ENCODE peak calls at places on chromosomes 4 and X, in four cellular contexts. One of them, this sample, is unnamed.

GRCh38 chrX:40806511-40807220 is 71.3 kb upstream of the MED14 start:
- DNase-seq in H1: no peak
- DNase-seq in IMR-90: no peak
- DNase-seq in endothelial cell of umbilical vein: no peak
- DNase-seq in this sample: no peak

GRCh38 chr4:141134586-141134985 is 1.3 kb upstream of the RNF150 start:
- DNase-seq in H1: no peak
- DNase-seq in endothelial cell of umbilical vein: no peak
- DNase-seq in IMR-90: no peak
- DNase-seq in this sample: no peak

GRCh38 chr4:184267206-184267608 is 49.5 kb upstream of the ENPP6 start:
- DNase-seq in endothelial cell of umbilical vein: no peak
- DNase-seq in H1: no peak
- DNase-seq in IMR-90: no peak
- DNase-seq in this sample: no peak

GRCh38 chr4:93617596-93617995 is 211.0 kb upstream of the ATOH1 start:
- DNase-seq in IMR-90: no peak
- DNase-seq in endothelial cell of umbilical vein: no peak
- DNase-seq in H1: no peak
- DNase-seq in this sample: no peak

GRCh38 chrX:3711331-3711917 is 2.0 kb downstream of the PRKX start:
- DNase-seq in IMR-90: no peak
- DNase-seq in endothelial cell of umbilical vein: no peak
- DNase-seq in H1: no peak
- DNase-seq in this sample: peak

GRCh38 chr4:87019898-87020297 is 85.1 kb downstream of the AFF1 start:
- DNase-seq in endothelial cell of umbilical vein: no peak
- DNase-seq in H1: no peak
- DNase-seq in IMR-90: no peak
- DNase-seq in this sample: no peak

GRCh38 chr4:12486995-12487394 is 997.1 kb downstream of the RAB28 start:
- DNase-seq in IMR-90: no peak
- DNase-seq in H1: no peak
- DNase-seq in endothelial cell of umbilical vein: no peak
- DNase-seq in this sample: no peak

GRCh38 chrX:2793752-2794151 is 35.0 kb upstream of the GYG2 start:
- DNase-seq in IMR-90: no peak
- DNase-seq in endothelial cell of umbilical vein: no peak
- DNase-seq in H1: no peak
- DNase-seq in this sample: no peak

GRCh38 chr4:89024051-89024675 is 32.8 kb downstream of the FAM13A start:
- DNase-seq in IMR-90: peak
- DNase-seq in H1: no peak
- DNase-seq in endothelial cell of umbilical vein: peak
- DNase-seq in this sample: peak

GRCh38 chr4:106695846-106696245 is 327.3 kb upstream of the GIMD1 start:
- DNase-seq in IMR-90: no peak
- DNase-seq in H1: no peak
- DNase-seq in endothelial cell of umbilical vein: no peak
- DNase-seq in this sample: no peak

GRCh38 chr4:14868426-14868825 is 133.9 kb upstream of the CPEB2 start:
- DNase-seq in endothelial cell of umbilical vein: no peak
- DNase-seq in IMR-90: no peak
- DNase-seq in H1: no peak
- DNase-seq in this sample: no peak

GRCh38 chr4:82770607-82771006 is 28.0 kb downstream of the SCD5 start:
- DNase-seq in IMR-90: no peak
- DNase-seq in endothelial cell of umbilical vein: no peak
- DNase-seq in H1: no peak
- DNase-seq in this sample: no peak

GRCh38 chrX:38225093-38225492 is 4.4 kb upstream of the SRPX start:
- DNase-seq in H1: no peak
- DNase-seq in IMR-90: peak
- DNase-seq in endothelial cell of umbilical vein: no peak
- DNase-seq in this sample: no peak

GRCh38 chrX:38220936-38221386 is 290 bp upstream of the SRPX start:
- DNase-seq in IMR-90: peak
- DNase-seq in H1: no peak
- DNase-seq in endothelial cell of umbilical vein: peak
- DNase-seq in this sample: no peak

GRCh38 chrX:38224160-38224559 is 3.5 kb upstream of the SRPX start:
- DNase-seq in IMR-90: no peak
- DNase-seq in endothelial cell of umbilical vein: no peak
- DNase-seq in H1: no peak
- DNase-seq in this sample: no peak

GRCh38 chrX:38220024-38220935 is at the start of gene SRPX:
- DNase-seq in endothelial cell of umbilical vein: peak
- DNase-seq in H1: no peak
- DNase-seq in IMR-90: peak
- DNase-seq in this sample: no peak

GRCh38 chrX:38221391-38221929 is 789 bp upstream of the SRPX start:
- DNase-seq in endothelial cell of umbilical vein: no peak
- DNase-seq in IMR-90: no peak
- DNase-seq in H1: no peak
- DNase-seq in this sample: no peak
- H2AFZ ChIP-seq in endothelial cell of umbilical vein: peak
- H2AFZ ChIP-seq in IMR-90: peak
- H2AFZ ChIP-seq in H1: peak
- H2AFZ ChIP-seq in this sample: no peak

GRCh38 chr4:76690906-76691275 is 207.1 kb downstream of the SOWAHB start:
- DNase-seq in H1: no peak
- DNase-seq in IMR-90: peak
- DNase-seq in endothelial cell of umbilical vein: no peak
- DNase-seq in this sample: no peak

GRCh38 chr4:76694056-76694455 is 203.9 kb downstream of the SOWAHB start:
- DNase-seq in H1: no peak
- DNase-seq in IMR-90: no peak
- DNase-seq in endothelial cell of umbilical vein: no peak
- DNase-seq in this sample: no peak

GRCh38 chr4:76692761-76693160 is 205.2 kb downstream of the SOWAHB start:
- DNase-seq in H1: no peak
- DNase-seq in endothelial cell of umbilical vein: no peak
- DNase-seq in IMR-90: no peak
- DNase-seq in this sample: no peak

GRCh38 chr4:76690091-76690905 is 207.6 kb downstream of the SOWAHB start:
- DNase-seq in endothelial cell of umbilical vein: no peak
- DNase-seq in IMR-90: peak
- DNase-seq in H1: no peak
- DNase-seq in this sample: no peak

DNA sequence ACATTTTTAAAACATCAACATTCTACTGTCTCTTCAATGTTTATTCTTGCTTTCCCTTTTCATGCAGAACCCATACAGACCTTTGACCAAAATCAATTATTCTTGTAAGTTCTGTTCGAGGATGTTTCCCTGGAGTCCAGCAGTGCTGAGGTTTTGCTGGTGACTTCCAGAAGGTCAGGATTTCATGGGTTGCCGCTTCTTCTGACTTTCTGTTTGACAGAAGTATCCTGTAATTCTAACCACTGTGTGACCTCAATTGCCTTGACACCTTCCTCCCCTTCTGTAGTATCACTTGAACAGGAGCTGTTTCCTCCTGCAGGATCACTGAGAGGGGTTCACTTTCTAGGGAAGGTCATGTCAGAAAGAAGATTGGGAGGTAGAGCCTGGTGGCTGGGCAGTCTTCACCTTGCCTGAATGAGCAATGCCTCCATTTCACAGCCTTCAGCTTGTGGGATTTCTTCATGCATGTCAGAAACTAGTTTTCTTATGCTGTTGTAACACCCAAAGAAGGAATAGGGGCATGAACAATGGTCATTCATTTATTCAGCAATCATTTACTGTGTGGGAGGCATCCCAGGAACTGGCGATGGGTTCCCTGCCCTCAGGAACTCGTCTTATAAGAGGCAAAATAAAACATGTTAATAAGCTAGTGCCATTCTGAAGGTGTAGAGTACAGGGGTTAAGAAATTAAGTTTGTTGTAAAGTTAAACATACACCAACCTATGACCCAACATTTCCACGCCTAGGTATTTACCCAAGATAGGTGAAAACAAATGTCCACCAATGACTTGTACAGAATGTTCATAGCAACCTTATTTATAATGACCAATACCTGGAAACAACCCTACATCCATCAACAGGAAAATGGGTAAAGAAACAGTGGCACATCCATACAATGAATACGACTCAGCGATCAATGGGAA is 205.9 kb downstream of the SOWAHB start:
- DNase-seq in IMR-90: no peak
- DNase-seq in endothelial cell of umbilical vein: no peak
- DNase-seq in H1: no peak
- DNase-seq in this sample: no peak
- TF ChIP-seq POLR2A in IMR-90: no peak
- TF ChIP-seq POLR2A in endothelial cell of umbilical vein: no peak
- TF ChIP-seq POLR2A in H1: no peak
- TF ChIP-seq POLR2A in this sample: no peak

DNA sequence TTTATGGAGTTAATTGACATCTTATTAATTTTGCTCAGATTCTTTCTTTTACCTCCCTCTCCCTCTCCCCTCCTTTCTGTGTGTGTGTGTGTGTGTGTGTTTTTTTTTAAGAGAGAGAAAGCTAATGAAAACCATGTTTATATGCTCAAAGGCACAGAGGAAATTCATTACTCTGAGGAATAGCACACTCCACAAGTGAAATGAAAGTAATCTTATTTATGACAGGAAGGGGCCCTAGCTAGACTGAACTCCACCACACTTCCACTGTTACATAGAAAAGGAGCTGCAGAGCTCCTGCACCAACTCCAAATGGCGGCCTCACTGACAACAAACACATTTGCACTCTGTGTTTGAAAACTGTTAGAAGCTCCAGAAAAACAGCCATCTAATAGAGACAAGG is 150.6 kb downstream of the RASL11B start:
- DNase-seq in IMR-90: peak
- DNase-seq in endothelial cell of umbilical vein: peak
- DNase-seq in H1: no peak
- DNase-seq in this sample: no peak
- H2AFZ ChIP-seq in IMR-90: no peak
- H2AFZ ChIP-seq in endothelial cell of umbilical vein: peak
- H2AFZ ChIP-seq in H1: no peak
- H2AFZ ChIP-seq in this sample: peak

DNA sequence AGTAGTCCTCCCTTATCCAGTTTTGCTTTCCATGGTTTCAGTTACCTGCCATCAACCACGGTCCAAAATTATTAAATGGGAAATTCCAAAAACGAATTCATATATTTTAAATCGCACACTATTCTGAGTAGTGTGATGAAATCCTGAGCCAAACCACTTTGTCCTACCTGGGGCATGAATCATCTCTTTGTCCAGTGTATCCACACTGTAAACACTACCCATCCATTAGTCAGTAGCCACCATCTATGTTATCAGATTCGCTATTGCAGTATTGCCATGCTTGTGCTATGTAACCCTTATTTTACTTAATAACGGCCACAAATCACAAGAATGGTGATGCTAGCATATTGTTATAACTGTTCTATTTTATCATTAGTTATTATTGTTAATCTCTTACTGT is 704.6 kb downstream of the SMARCA1 start:
- DNase-seq in IMR-90: no peak
- DNase-seq in H1: no peak
- DNase-seq in endothelial cell of umbilical vein: no peak
- DNase-seq in this sample: no peak
- TF ChIP-seq POLR2A in IMR-90: no peak
- TF ChIP-seq POLR2A in H1: no peak
- TF ChIP-seq POLR2A in endothelial cell of umbilical vein: no peak
- TF ChIP-seq POLR2A in this sample: no peak

GRCh38 chr4:40316333-40316781 is 18.8 kb upstream of the CHRNA9 start:
- DNase-seq in endothelial cell of umbilical vein: peak
- DNase-seq in H1: no peak
- DNase-seq in IMR-90: peak
- DNase-seq in this sample: peak
- H2AFZ ChIP-seq in endothelial cell of umbilical vein: peak
- H2AFZ ChIP-seq in H1: no peak
- H2AFZ ChIP-seq in IMR-90: no peak
- H2AFZ ChIP-seq in this sample: peak

DNA sequence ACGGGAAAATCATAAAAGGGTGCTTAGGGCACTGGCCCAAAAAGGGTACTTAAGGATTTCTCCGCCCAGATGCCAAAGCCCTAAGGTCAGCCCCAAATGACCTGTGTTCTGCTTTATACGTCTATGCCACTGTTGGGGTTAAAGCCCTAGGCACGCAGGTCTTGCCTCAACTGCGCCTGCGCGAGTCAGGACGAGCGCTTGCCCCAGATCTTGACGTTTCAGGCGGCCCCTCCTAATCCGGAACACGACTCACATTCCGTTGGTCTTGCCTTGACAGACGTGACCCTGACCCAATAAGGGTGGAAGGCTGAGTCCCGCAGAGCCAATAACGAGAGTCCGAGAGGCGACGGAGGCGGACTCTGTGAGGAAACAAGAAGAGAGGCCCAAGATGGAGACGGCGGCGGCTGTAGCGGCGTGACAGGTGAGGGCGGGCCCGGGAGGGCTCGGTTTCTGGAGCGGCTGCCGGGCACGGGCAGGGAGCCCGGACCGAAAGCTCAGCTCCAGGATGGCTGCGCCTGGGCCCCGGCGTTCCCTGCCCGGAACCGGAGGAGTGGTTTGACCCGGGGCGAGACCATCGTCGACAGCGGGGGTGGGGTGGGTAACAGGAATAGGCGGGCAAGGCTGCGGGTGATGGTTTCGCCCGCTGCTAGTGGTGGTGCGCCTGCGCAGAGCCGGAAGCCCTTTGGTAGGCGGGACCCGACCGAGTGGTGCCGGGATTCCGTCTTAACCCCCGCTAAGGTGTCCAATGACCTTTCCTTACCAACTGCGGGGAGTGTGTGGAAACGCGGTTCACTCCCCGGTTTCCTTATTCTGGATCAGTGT is at the start of gene ARAF:
- DNase-seq in endothelial cell of umbilical vein: peak
- DNase-seq in H1: peak
- DNase-seq in IMR-90: peak
- DNase-seq in this sample: peak
- TF ChIP-seq POLR2A in endothelial cell of umbilical vein: peak
- TF ChIP-seq POLR2A in H1: peak
- TF ChIP-seq POLR2A in IMR-90: peak
- TF ChIP-seq POLR2A in this sample: peak

GRCh38 chr4:504076-504475 is 5.1 kb downstream of the PIGG start:
- DNase-seq in endothelial cell of umbilical vein: no peak
- DNase-seq in IMR-90: no peak
- DNase-seq in H1: no peak
- DNase-seq in this sample: no peak

GRCh38 chr4:498328-498919 is 532 bp downstream of the ZNF721 start:
- DNase-seq in endothelial cell of umbilical vein: peak
- DNase-seq in IMR-90: no peak
- DNase-seq in H1: no peak
- DNase-seq in this sample: no peak

DNA sequence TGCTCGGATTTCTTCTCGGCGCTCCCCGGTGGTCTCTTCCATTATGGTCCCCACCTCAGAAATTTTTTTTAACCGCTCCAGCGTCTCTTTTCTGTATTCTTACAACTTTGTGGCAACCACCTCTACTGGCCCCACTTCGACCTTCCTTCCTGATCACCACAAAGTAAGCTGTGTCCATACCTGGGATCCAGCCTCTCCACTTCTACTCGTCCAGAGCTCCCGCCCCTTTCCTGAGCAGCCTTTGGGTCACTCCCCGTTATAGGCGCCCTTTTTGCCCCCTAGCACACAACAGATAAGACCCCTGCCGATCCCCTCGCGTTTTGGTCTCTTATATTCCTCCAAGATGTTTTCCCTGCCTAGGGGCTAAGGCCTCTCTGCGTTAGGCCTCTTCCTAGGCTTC is 553 bp downstream of the PIGG start:
- DNase-seq in endothelial cell of umbilical vein: no peak
- DNase-seq in IMR-90: no peak
- DNase-seq in H1: no peak
- DNase-seq in this sample: no peak
- H2AFZ ChIP-seq in endothelial cell of umbilical vein: peak
- H2AFZ ChIP-seq in IMR-90: peak
- H2AFZ ChIP-seq in H1: no peak
- H2AFZ ChIP-seq in this sample: peak